ENCODE peak calls at places on chromosomes 5 and 9, in seven cellular contexts. O is activated CD4-positive, alpha-beta T cell treated with anti-CD3 and anti-CD28 coated beads for 24 hours; M is heart left ventricle; I is H9; S is activated effector memory CD4-positive, alpha-beta T cell treated with Interleukin-2 at 50 U/mL for 16 hours; B is DMS153; C is posterior vena cava. R is an unnamed sample.
A peak's percentile ranks its signal among the peaks of the same experiment; 100 is the strongest.

GRCh38 chr5:65778126-65778525 is 56.1 kb downstream of the NLN start:
- DNase-seq in M (no peak), S (no peak), C (no peak), I (no peak), O (no peak), B (no peak), R (no peak)

GRCh38 chr9:134630393-134630790 is 11.2 kb upstream of the COL5A1 start:
- DNase-seq in I (peak; percentile 7), O (no peak), S (no peak), M (no peak), C (peak; percentile 71), B (no peak), R (no peak)

GRCh38 chr5:118060833-118061232 is 927.5 kb downstream of the DTWD2 start:
- DNase-seq in C (no peak), B (no peak), O (no peak), M (no peak), S (no peak), I (no peak), R (no peak)

GRCh38 chr5:34486160-34486765 is 169.9 kb upstream of the RAI14 start:
- DNase-seq in I (peak; percentile 84), C (peak; percentile 93), B (peak; percentile 88), M (peak; percentile 80), S (peak; percentile 35), O (peak; percentile 52), R (peak; percentile 36)

GRCh38 chr5:116702776-116703175 is 128.2 kb upstream of the SEMA6A start:
- DNase-seq in O (no peak), M (no peak), I (no peak), S (no peak), C (no peak), B (no peak), R (no peak)

GRCh38 chr9:6441269-6441668 is 28.3 kb downstream of the UHRF2 start:
- DNase-seq in S (no peak), C (no peak), B (no peak), O (no peak), I (no peak), M (no peak), R (no peak)

GRCh38 chr9:79694676-79695400 is 123.1 kb downstream of the TLE4 start:
- DNase-seq in S (no peak), C (no peak), M (no peak), I (peak; percentile 41), O (no peak), B (no peak), R (no peak)

GRCh38 chr9:79023134-79023577 is 548.6 kb upstream of the TLE4 start:
- DNase-seq in S (no peak), M (no peak), B (no peak), O (no peak), I (no peak), C (no peak), R (no peak)

GRCh38 chr5:39360483-39361071 is 3.7 kb downstream of the C9 start:
- DNase-seq in C (no peak), B (no peak), I (no peak), S (no peak), M (no peak), O (no peak), R (no peak)

GRCh38 chr5:170533383-170533782 is 29.6 kb downstream of the KCNIP1 start:
- DNase-seq in B (no peak), S (no peak), M (no peak), O (no peak), I (no peak), C (no peak), R (no peak)

GRCh38 chr5:57501414-57502321 is 19.1 kb upstream of the ACTBL2 start:
- DNase-seq in C (no peak), I (no peak), O (no peak), B (no peak), S (no peak), M (no peak), R (no peak)

GRCh38 chr9:87109851-87110250 is 162.5 kb upstream of the GAS1 start:
- DNase-seq in C (no peak), I (no peak), M (no peak), S (no peak), O (no peak), B (no peak), R (no peak)

GRCh38 chr9:122001491-122002201 is 91.5 kb downstream of the TTLL11 start:
- DNase-seq in I (no peak), M (no peak), B (no peak), C (no peak), S (no peak), O (no peak), R (no peak)

GRCh38 chr9:70297141-70297540 is 38.4 kb downstream of the SMC5 start:
- DNase-seq in B (no peak), M (no peak), C (no peak), O (no peak), S (no peak), I (no peak), R (no peak)

R was measured in activated B cell treated with CpG ODN at 0.5 μM for 24 hours.